ENCODE peak calls at places on chromosomes 1 and 21, in five cellular contexts. One of them, this sample, is unnamed.

GRCh38 chr1:48405400-48405799 is 66.6 kb downstream of the SPATA6 start:
- DNase-seq in HEK293T: no peak
- DNase-seq in GM12878: no peak
- DNase-seq in NT2/D1: no peak
- DNase-seq in H1: no peak
- DNase-seq in this sample: no peak

GRCh38 chr1:33237579-33237978 is 18.7 kb upstream of the ZNF362 start:
- DNase-seq in HEK293T: no peak
- DNase-seq in GM12878: no peak
- DNase-seq in NT2/D1: no peak
- DNase-seq in H1: no peak
- DNase-seq in this sample: no peak

GRCh38 chr1:156378557-156378956 is 9.5 kb downstream of the RHBG start:
- DNase-seq in HEK293T: no peak
- DNase-seq in GM12878: no peak
- DNase-seq in NT2/D1: no peak
- DNase-seq in H1: no peak
- DNase-seq in this sample: no peak

GRCh38 chr21:38768385-38769071 is 37.2 kb upstream of the ETS2 start:
- DNase-seq in HEK293T: no peak
- DNase-seq in GM12878: no peak
- DNase-seq in NT2/D1: no peak
- DNase-seq in H1: no peak
- DNase-seq in this sample: no peak

GRCh38 chr1:18302788-18303413 is 177.8 kb upstream of the KLHDC7A start:
- DNase-seq in HEK293T: peak
- DNase-seq in GM12878: no peak
- DNase-seq in NT2/D1: no peak
- DNase-seq in H1: no peak
- DNase-seq in this sample: no peak

GRCh38 chr21:45898781-45899180 is 82.8 kb upstream of the COL6A1 start:
- DNase-seq in HEK293T: no peak
- DNase-seq in GM12878: no peak
- DNase-seq in NT2/D1: no peak
- DNase-seq in H1: no peak
- DNase-seq in this sample: no peak

GRCh38 chr1:181783208-181783607 is 278.3 kb downstream of the ZNF648 start:
- DNase-seq in HEK293T: no peak
- DNase-seq in GM12878: no peak
- DNase-seq in NT2/D1: peak
- DNase-seq in H1: no peak
- DNase-seq in this sample: no peak

GRCh38 chr1:3523980-3524379 is 69.5 kb downstream of the ARHGEF16 start:
- DNase-seq in HEK293T: no peak
- DNase-seq in GM12878: no peak
- DNase-seq in NT2/D1: no peak
- DNase-seq in H1: no peak
- DNase-seq in this sample: no peak

GRCh38 chr1:89719502-89720306 is 86.8 kb downstream of the LRRC8C start:
- DNase-seq in HEK293T: no peak
- DNase-seq in GM12878: peak
- DNase-seq in NT2/D1: no peak
- DNase-seq in H1: no peak
- DNase-seq in this sample: no peak

GRCh38 chr21:17548262-17548661 is 35.4 kb downstream of the CXADR start:
- DNase-seq in HEK293T: no peak
- DNase-seq in GM12878: no peak
- DNase-seq in NT2/D1: no peak
- DNase-seq in H1: no peak
- DNase-seq in this sample: no peak

GRCh38 chr21:32007461-32007860 is 134.6 kb downstream of the HUNK start:
- DNase-seq in HEK293T: no peak
- DNase-seq in GM12878: no peak
- DNase-seq in NT2/D1: no peak
- DNase-seq in H1: no peak
- DNase-seq in this sample: no peak

GRCh38 chr1:113929750-113930498 is 800 bp downstream of the HIPK1 start:
- DNase-seq in HEK293T: peak
- DNase-seq in GM12878: no peak
- DNase-seq in NT2/D1: no peak
- DNase-seq in H1: no peak
- DNase-seq in this sample: no peak

GRCh38 chr1:218164930-218165686 is 120.0 kb upstream of the RRP15 start:
- DNase-seq in HEK293T: peak
- DNase-seq in GM12878: no peak
- DNase-seq in NT2/D1: peak
- DNase-seq in H1: peak
- DNase-seq in this sample: no peak

GRCh38 chr21:45973475-45974072 is 8.0 kb upstream of the COL6A1 start:
- DNase-seq in HEK293T: peak
- DNase-seq in GM12878: no peak
- DNase-seq in NT2/D1: no peak
- DNase-seq in H1: no peak
- DNase-seq in this sample: peak

GRCh38 chr21:31682625-31683024 is 23.1 kb downstream of the SOD1 start:
- DNase-seq in HEK293T: no peak
- DNase-seq in GM12878: no peak
- DNase-seq in NT2/D1: no peak
- DNase-seq in H1: no peak
- DNase-seq in this sample: no peak

GRCh38 chr1:66253330-66253921 is 280.5 kb upstream of the SGIP1 start:
- DNase-seq in HEK293T: peak
- DNase-seq in GM12878: peak
- DNase-seq in NT2/D1: peak
- DNase-seq in H1: no peak
- DNase-seq in this sample: peak

GRCh38 chr1:212728606-212729005 is 29.0 kb upstream of the BATF3 start:
- DNase-seq in HEK293T: no peak
- DNase-seq in GM12878: no peak
- DNase-seq in NT2/D1: no peak
- DNase-seq in H1: no peak
- DNase-seq in this sample: peak

GRCh38 chr1:40032240-40032891 is 8.2 kb upstream of the CAP1 start:
- DNase-seq in HEK293T: peak
- DNase-seq in GM12878: no peak
- DNase-seq in NT2/D1: peak
- DNase-seq in H1: no peak
- DNase-seq in this sample: peak

GRCh38 chr1:179229214-179230140 is at the start of gene ABL2:
- DNase-seq in HEK293T: peak
- DNase-seq in GM12878: no peak
- DNase-seq in NT2/D1: peak
- DNase-seq in H1: no peak
- DNase-seq in this sample: peak

GRCh38 chr21:31780944-31781343 is 49.0 kb upstream of the SCAF4 start:
- DNase-seq in HEK293T: no peak
- DNase-seq in GM12878: no peak
- DNase-seq in NT2/D1: no peak
- DNase-seq in H1: no peak
- DNase-seq in this sample: peak

GRCh38 chr1:6157528-6158174 is 22.5 kb downstream of the CHD5 start:
- DNase-seq in HEK293T: no peak
- DNase-seq in GM12878: no peak
- DNase-seq in NT2/D1: no peak
- DNase-seq in H1: no peak
- DNase-seq in this sample: peak

GRCh38 chr1:160860840-160861505 is 1.7 kb downstream of the CD244 start:
- DNase-seq in HEK293T: no peak
- DNase-seq in GM12878: no peak
- DNase-seq in NT2/D1: no peak
- DNase-seq in H1: no peak
- DNase-seq in this sample: no peak

GRCh38 chr1:15902882-15903281 is 55.4 kb downstream of the SPEN start:
- DNase-seq in HEK293T: no peak
- DNase-seq in GM12878: no peak
- DNase-seq in NT2/D1: no peak
- DNase-seq in H1: no peak
- DNase-seq in this sample: no peak

GRCh38 chr1:38454749-38455441 is 404.7 kb downstream of the RRAGC start:
- DNase-seq in HEK293T: no peak
- DNase-seq in GM12878: no peak
- DNase-seq in NT2/D1: no peak
- DNase-seq in H1: no peak
- DNase-seq in this sample: no peak

GRCh38 chr1:235319255-235319654 is 8.7 kb downstream of the ARID4B start:
- DNase-seq in HEK293T: no peak
- DNase-seq in GM12878: no peak
- DNase-seq in NT2/D1: no peak
- DNase-seq in H1: no peak
- DNase-seq in this sample: no peak

GRCh38 chr1:77678628-77679610 is 3.5 kb downstream of the ZZZ3 start:
- DNase-seq in HEK293T: no peak
- DNase-seq in GM12878: no peak
- DNase-seq in NT2/D1: no peak
- DNase-seq in H1: no peak
- DNase-seq in this sample: no peak

DNA sequence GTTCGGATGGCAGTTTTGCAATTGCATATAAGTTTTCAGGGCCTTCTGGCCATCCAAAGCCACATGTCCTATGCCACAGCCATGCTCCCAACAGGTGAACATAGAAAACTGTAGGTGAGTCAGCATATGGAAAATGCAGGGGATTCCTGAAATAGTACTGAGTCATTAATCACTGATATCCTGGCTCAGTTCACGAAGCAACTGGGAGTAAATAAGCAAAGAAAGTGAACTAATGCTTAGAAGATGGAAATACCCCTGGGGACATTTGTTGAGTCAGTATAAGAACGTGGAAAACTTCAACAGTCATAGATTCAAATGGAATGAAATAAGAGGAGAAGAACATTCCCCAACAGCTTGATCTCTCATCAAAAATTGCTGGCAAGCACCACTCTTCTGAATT is 148.9 kb upstream of the RUNX1 start:
- DNase-seq in HEK293T: no peak
- DNase-seq in GM12878: no peak
- DNase-seq in NT2/D1: no peak
- DNase-seq in H1: no peak
- DNase-seq in this sample: no peak
- TF ChIP-seq SUZ12 in HEK293T: no peak
- TF ChIP-seq SUZ12 in GM12878: no peak
- TF ChIP-seq SUZ12 in NT2/D1: no peak
- TF ChIP-seq SUZ12 in H1: no peak
- TF ChIP-seq SUZ12 in this sample: no peak

DNA sequence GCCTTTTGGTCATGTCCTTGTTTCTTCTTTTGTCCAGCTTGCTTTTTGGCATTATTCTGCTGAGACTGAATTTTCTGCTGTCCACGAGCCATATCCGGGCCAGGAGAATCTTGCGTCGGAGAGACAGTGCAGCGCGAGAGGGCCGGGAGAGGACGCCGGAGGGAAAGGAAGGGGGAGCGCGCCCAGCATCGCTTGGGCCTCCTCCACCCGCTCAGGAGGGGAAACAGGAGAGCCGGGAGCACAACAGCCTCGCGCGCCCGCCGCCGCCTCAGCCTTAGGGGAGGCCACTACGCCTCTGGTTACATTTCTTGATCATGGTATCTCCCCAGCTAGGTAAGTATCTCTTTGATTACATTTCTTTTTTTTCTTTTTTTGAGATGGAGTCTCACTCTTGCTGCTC is 7.4 kb upstream of the DEGS1 start:
- DNase-seq in HEK293T: no peak
- DNase-seq in GM12878: no peak
- DNase-seq in NT2/D1: no peak
- DNase-seq in H1: no peak
- DNase-seq in this sample: no peak
- TF ChIP-seq SUZ12 in HEK293T: no peak
- TF ChIP-seq SUZ12 in GM12878: no peak
- TF ChIP-seq SUZ12 in NT2/D1: no peak
- TF ChIP-seq SUZ12 in H1: no peak
- TF ChIP-seq SUZ12 in this sample: no peak

DNA sequence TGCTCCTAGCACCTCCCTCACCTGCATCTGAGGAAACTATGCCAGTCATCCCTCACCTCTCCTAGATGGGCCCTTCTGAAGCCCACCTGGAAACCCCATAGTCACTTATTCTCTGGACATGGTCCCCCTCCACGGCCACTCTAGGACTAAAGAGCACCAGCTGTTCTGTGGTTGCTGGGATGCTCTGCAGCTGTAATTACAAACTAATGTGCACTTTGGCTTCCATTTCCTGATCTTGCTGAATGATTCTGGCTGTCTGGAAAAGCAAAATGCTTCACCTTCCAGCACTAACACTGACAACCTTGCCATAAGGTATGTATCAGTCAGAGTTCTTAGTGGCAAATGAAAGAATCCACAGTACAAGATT is 48.7 kb upstream of the PSEN2 start:
- DNase-seq in HEK293T: no peak
- DNase-seq in GM12878: no peak
- DNase-seq in NT2/D1: no peak
- DNase-seq in H1: no peak
- DNase-seq in this sample: no peak
- TF ChIP-seq SUZ12 in HEK293T: no peak
- TF ChIP-seq SUZ12 in GM12878: no peak
- TF ChIP-seq SUZ12 in NT2/D1: no peak
- TF ChIP-seq SUZ12 in H1: no peak
- TF ChIP-seq SUZ12 in this sample: no peak

GRCh38 chr1:183822081-183822611 is 17.2 kb downstream of the RGL1 start:
- DNase-seq in HEK293T: no peak
- DNase-seq in GM12878: no peak
- DNase-seq in NT2/D1: no peak
- DNase-seq in H1: no peak
- DNase-seq in this sample: no peak

GRCh38 chr1:183821309-183822080 is 16.6 kb downstream of the RGL1 start:
- DNase-seq in HEK293T: no peak
- DNase-seq in GM12878: no peak
- DNase-seq in NT2/D1: no peak
- DNase-seq in H1: no peak
- DNase-seq in this sample: no peak

GRCh38 chr1:183816110-183816509 is 11.2 kb downstream of the RGL1 start:
- DNase-seq in HEK293T: no peak
- DNase-seq in GM12878: no peak
- DNase-seq in NT2/D1: no peak
- DNase-seq in H1: no peak
- DNase-seq in this sample: no peak

GRCh38 chr1:183812686-183813569 is 8.0 kb downstream of the RGL1 start:
- DNase-seq in HEK293T: no peak
- DNase-seq in GM12878: no peak
- DNase-seq in NT2/D1: peak
- DNase-seq in H1: no peak
- DNase-seq in this sample: peak

DNA sequence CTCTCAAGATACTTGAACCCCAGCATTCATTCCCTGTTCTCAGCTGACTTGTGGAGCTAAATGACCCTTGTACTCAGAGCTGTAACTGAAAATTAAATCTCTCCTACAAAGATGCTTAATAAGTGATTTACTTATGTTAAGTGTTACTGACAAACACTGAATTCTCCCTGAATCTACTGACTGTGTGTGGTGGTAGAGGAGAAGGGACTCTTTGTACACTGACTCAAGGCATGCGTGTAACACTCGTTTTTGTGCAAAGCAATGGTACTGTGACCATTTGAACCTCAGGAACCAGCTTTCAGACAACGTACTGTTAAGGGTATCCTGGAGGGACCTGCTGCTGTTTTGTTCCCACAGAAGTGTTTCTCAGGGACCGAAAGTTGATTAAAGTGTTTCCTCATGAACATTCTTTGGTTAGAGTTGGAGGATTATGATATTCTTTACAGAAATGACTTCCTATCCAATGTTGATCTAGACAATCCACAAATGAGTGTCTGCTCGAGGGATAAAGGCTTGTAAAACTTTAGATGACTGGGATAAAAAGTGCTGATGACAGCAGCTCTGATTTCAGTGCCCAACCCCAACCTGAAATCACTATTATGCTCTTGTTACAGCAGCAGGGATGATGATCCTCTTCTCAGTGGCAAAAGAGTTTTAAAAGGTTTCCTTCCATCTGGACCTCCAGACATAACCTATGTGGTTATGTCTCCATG is 12.8 kb downstream of the RGL1 start:
- DNase-seq in HEK293T: no peak
- DNase-seq in GM12878: no peak
- DNase-seq in NT2/D1: no peak
- DNase-seq in H1: no peak
- DNase-seq in this sample: no peak
- TF ChIP-seq SUZ12 in HEK293T: no peak
- TF ChIP-seq SUZ12 in GM12878: no peak
- TF ChIP-seq SUZ12 in NT2/D1: no peak
- TF ChIP-seq SUZ12 in H1: no peak
- TF ChIP-seq SUZ12 in this sample: no peak

This sample was measured in HepG2.